ENCODE peak calls at places on chromosomes 3 and 15, in seven cellular contexts. W is HCT116, B is WTC11, G is HEK293T, R is GM12878, F is HepG2, S is H1. U is an unnamed sample.

GRCh38 chr3:193498195-193498594 is 56.5 kb downstream of the ATP13A4 start:
- DNase-seq in F (no peak), S (no peak), G (no peak), R (no peak), B (no peak), W (no peak), U (no peak)

GRCh38 chr15:75554717-75555116 is 24.4 kb downstream of the PTPN9 start:
- DNase-seq in S (no peak), F (no peak), W (no peak), G (no peak), B (no peak), R (no peak), U (no peak)

GRCh38 chr3:132242095-132242494 is 75.1 kb upstream of the ACP3 start:
- DNase-seq in G (no peak), W (no peak), B (no peak), F (no peak), R (no peak), S (no peak), U (no peak)

GRCh38 chr3:73781536-73781935 is 156.8 kb upstream of the PDZRN3 start:
- DNase-seq in R (no peak), G (no peak), B (no peak), F (no peak), S (no peak), W (no peak), U (no peak)

GRCh38 chr3:138827222-138827621 is 7.5 kb downstream of the PIK3CB start:
- DNase-seq in W (no peak), G (no peak), F (no peak), S (no peak), R (no peak), B (no peak), U (no peak)

GRCh38 chr15:25180606-25181289 is 226.0 kb downstream of the SNRPN start:
- DNase-seq in B (peak; percentile 5), G (no peak), S (no peak), F (no peak), W (no peak), R (no peak), U (no peak)

GRCh38 chr3:184154909-184155643 is at the start of gene DVL3:
- DNase-seq in F (peak; percentile 50), B (peak; percentile 67), W (no peak), G (peak; percentile 56), S (no peak), R (no peak), U (peak; percentile 75)

GRCh38 chr3:2343031-2343682 is 244.5 kb downstream of the CNTN4 start:
- DNase-seq in B (no peak), G (no peak), S (no peak), F (no peak), W (no peak), R (no peak), U (no peak)

GRCh38 chr3:54717506-54717905 is 210.4 kb downstream of the LRTM1 start:
- DNase-seq in S (no peak), F (no peak), B (no peak), G (no peak), R (no peak), W (no peak), U (no peak)

GRCh38 chr3:125110016-125110875 is 54.4 kb upstream of the HEG1 start:
- DNase-seq in W (peak; percentile 32), R (no peak), B (no peak), F (no peak), G (no peak), S (no peak), U (no peak)

GRCh38 chr3:72336821-72337479 is 511.3 kb downstream of the SHQ1 start:
- DNase-seq in F (no peak), S (no peak), R (no peak), W (no peak), G (no peak), B (peak; percentile 58), U (peak; percentile 71)

GRCh38 chr3:192957441-192957951 is 39.8 kb upstream of the MB21D2 start:
- DNase-seq in R (no peak), B (no peak), F (no peak), S (no peak), G (no peak), W (no peak), U (no peak)

GRCh38 chr15:40421246-40422157 is 15.9 kb downstream of the IVD start:
- DNase-seq in B (peak; percentile 89), S (peak; percentile 62), F (peak; percentile 37), W (peak; percentile 32), G (peak; percentile 74), R (no peak), U (peak; percentile 84)

GRCh38 chr15:76056931-76057330 is 2.9 kb upstream of the TMEM266 start:
- DNase-seq in G (no peak), W (no peak), S (no peak), F (no peak), B (no peak), R (peak; percentile 77), U (no peak)

GRCh38 chr3:58724376-58724775 is 57.8 kb upstream of the FAM3D start:
- DNase-seq in B (no peak), G (no peak), R (no peak), W (no peak), F (no peak), S (no peak), U (no peak)
- TF ChIP-seq SP1 in B (no peak), G (no peak), R (no peak), W (no peak), F (no peak), S (no peak), U (no peak)

GRCh38 chr3:3802021-3802420 is 2.8 kb downstream of the LRRN1 start:
- DNase-seq in S (no peak), G (no peak), R (no peak), F (no peak), W (no peak), B (peak; percentile 12), U (no peak)

GRCh38 chr3:3801510-3801841 is 2.2 kb downstream of the LRRN1 start:
- DNase-seq in B (peak; percentile 42), S (peak; percentile 71), R (no peak), F (no peak), W (no peak), G (no peak), U (no peak)

GRCh38 chr3:3800076-3800448 is 831 bp downstream of the LRRN1 start:
- DNase-seq in G (no peak), W (no peak), B (peak; percentile 30), S (no peak), F (no peak), R (no peak), U (no peak)

GRCh38 chr3:3799173-3800075 is at the start of gene LRRN1:
- DNase-seq in G (peak; percentile 13), F (no peak), S (peak; percentile 69), W (no peak), B (peak; percentile 93), R (no peak), U (no peak)

DNA sequence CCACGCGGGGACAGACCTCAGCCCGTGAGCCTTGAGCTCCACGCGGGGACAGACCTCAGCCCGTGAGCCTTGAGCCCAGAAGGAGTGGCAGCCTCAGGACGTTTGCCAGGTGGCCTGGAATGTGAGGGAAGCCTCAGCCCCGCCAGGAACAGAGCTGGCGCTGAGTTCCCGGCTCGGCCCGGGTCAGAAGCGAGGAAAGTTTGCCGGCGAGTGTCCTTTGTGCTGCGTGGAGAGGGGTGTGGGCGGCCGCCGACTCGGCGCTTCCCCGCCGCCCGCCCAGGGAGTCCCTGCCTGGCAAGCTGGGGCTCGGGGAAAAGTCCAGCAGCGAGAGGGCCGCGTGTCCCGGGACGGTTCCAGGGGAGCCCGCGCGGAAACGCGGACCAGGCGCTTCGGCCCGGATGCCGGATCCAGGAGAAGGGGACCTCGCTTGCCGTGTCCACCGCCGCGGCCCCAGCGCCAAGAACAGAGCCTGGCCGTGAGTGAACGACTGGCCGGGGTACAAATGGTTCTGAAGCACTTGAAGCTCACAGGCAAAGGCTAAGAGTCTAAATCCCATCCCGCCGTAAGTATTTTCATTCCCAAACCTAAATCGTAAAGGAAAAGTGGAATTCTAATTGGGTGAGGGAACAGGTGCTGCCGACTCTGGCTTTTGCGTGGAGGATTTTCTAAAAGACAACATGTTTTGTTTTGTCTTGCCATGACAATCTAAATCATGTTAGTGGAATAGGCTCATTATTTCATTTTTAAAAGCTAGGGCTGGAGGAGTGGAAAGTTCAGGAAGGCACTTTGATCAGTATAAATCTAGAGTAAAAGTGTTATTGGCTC is 1.7 kb downstream of the LRRN1 start:
- DNase-seq in F (no peak), R (no peak), S (no peak), W (no peak), G (no peak), B (peak; percentile 37), U (no peak)
- TF ChIP-seq SP1 in F (no peak), R (no peak), S (no peak), W (no peak), G (no peak), B (no peak), U (no peak)

DNA sequence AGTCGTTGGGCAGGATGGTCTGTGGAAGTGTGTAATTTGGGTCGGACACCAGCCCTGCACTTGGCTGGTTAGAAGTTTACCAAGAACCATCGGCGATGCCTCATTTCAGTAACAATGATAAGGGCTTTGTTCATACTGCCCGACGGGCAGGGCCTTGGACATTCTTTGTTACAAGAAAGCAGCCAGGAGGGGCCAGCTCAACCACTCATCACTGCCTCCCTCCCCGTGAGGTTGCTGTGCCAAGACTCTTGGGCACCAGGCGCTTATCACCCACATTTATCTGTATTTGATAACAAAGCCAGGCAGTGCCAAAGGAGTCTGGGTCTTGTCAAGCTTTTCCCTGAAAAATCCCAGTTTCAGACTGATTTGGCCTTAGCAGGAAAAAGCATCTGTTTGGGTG is 235.0 kb downstream of the ADAMTS17 start:
- DNase-seq in F (no peak), R (no peak), B (no peak), S (no peak), W (no peak), G (no peak), U (no peak)
- TF ChIP-seq SP1 in F (no peak), R (no peak), B (no peak), S (no peak), W (no peak), G (no peak), U (no peak)

DNA sequence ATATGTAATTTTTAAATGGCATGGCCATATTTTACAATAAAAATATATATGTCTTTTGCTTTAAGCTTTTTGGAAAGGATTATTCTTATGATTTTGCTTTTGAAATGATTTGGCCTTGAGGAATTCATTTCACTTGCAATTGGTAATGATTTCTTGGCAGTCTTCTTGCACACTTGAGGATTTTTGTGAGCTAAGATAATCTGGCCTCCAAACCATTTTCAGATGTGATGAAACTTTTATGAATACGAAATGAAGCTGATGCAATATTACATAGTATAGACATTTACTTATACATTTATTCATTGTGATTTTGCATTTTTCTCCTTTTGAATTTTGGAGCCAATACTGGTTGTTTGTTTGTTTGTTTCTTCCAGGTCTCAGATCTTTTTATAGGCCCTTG is 6.4 kb upstream of the SH2D7 start:
- DNase-seq in B (no peak), G (no peak), R (no peak), F (no peak), W (no peak), S (no peak), U (no peak)
- TF ChIP-seq SP1 in B (no peak), G (no peak), R (no peak), F (no peak), W (no peak), S (no peak), U (no peak)